ENCODE peak calls at places on chromosome 15, in seven cellular contexts. One of them, this sample, is unnamed.
A peak's percentile ranks its signal among the peaks of the same experiment; 100 is the strongest.

GRCh38 chr15:91803260-91803659 is 50.2 kb upstream of the SLCO3A1 start:
- DNase-seq in H1: no peak
- DNase-seq in HCT116: no peak
- DNase-seq in GM12878: no peak
- DNase-seq in sigmoid colon: no peak
- DNase-seq in stomach: no peak
- DNase-seq in breast epithelium: no peak
- DNase-seq in this sample: no peak

GRCh38 chr15:58724471-58724870 is 25.0 kb downstream of the ADAM10 start:
- DNase-seq in stomach: no peak
- DNase-seq in H1: no peak
- DNase-seq in GM12878: peak; percentile 71
- DNase-seq in breast epithelium: no peak
- DNase-seq in HCT116: no peak
- DNase-seq in sigmoid colon: no peak
- DNase-seq in this sample: no peak

GRCh38 chr15:67835349-67836133 is 4.3 kb downstream of the RNU6-1 start:
- DNase-seq in sigmoid colon: peak; percentile 71
- DNase-seq in H1: peak; percentile 79
- DNase-seq in stomach: no peak
- DNase-seq in breast epithelium: no peak
- DNase-seq in GM12878: no peak
- DNase-seq in HCT116: no peak
- DNase-seq in this sample: no peak

GRCh38 chr15:34679326-34679725 is 75.5 kb downstream of the GJD2 start:
- DNase-seq in GM12878: no peak
- DNase-seq in H1: no peak
- DNase-seq in HCT116: no peak
- DNase-seq in stomach: no peak
- DNase-seq in sigmoid colon: no peak
- DNase-seq in breast epithelium: no peak
- DNase-seq in this sample: no peak

GRCh38 chr15:31476866-31477265 is 150.2 kb downstream of the KLF13 start:
- DNase-seq in GM12878: no peak
- DNase-seq in H1: no peak
- DNase-seq in breast epithelium: no peak
- DNase-seq in sigmoid colon: peak; percentile 28
- DNase-seq in stomach: peak; percentile 17
- DNase-seq in HCT116: no peak
- DNase-seq in this sample: peak; percentile 40

GRCh38 chr15:70153948-70154439 is 56.3 kb upstream of the TLE3 start:
- DNase-seq in H1: no peak
- DNase-seq in breast epithelium: no peak
- DNase-seq in stomach: no peak
- DNase-seq in GM12878: no peak
- DNase-seq in sigmoid colon: no peak
- DNase-seq in HCT116: no peak
- DNase-seq in this sample: no peak

GRCh38 chr15:56598991-56599390 is 134.1 kb upstream of the MNS1 start:
- DNase-seq in HCT116: no peak
- DNase-seq in H1: no peak
- DNase-seq in breast epithelium: no peak
- DNase-seq in stomach: no peak
- DNase-seq in GM12878: no peak
- DNase-seq in sigmoid colon: no peak
- DNase-seq in this sample: no peak

GRCh38 chr15:61621146-61621545 is 392.0 kb upstream of the RORA start:
- DNase-seq in breast epithelium: peak; percentile 32
- DNase-seq in stomach: no peak
- DNase-seq in HCT116: no peak
- DNase-seq in H1: peak; percentile 57
- DNase-seq in GM12878: no peak
- DNase-seq in sigmoid colon: no peak
- DNase-seq in this sample: no peak

GRCh38 chr15:27847775-27848710 is 251.1 kb downstream of the OCA2 start:
- DNase-seq in GM12878: no peak
- DNase-seq in HCT116: no peak
- DNase-seq in H1: no peak
- DNase-seq in breast epithelium: no peak
- DNase-seq in stomach: peak; percentile 9
- DNase-seq in sigmoid colon: no peak
- DNase-seq in this sample: peak; percentile 61

GRCh38 chr15:93929375-93930094 is 301.8 kb upstream of the MCTP2 start:
- DNase-seq in GM12878: no peak
- DNase-seq in breast epithelium: peak; percentile 19
- DNase-seq in HCT116: no peak
- DNase-seq in sigmoid colon: peak; percentile 89
- DNase-seq in H1: no peak
- DNase-seq in stomach: no peak
- DNase-seq in this sample: no peak

GRCh38 chr15:96336643-96337353 is 6.3 kb downstream of the NR2F2 start:
- DNase-seq in sigmoid colon: no peak
- DNase-seq in H1: no peak
- DNase-seq in breast epithelium: peak; percentile 19
- DNase-seq in stomach: no peak
- DNase-seq in HCT116: no peak
- DNase-seq in GM12878: no peak
- DNase-seq in this sample: no peak

GRCh38 chr15:50774450-50774849 is 8.9 kb upstream of the SPPL2A start:
- DNase-seq in HCT116: no peak
- DNase-seq in H1: no peak
- DNase-seq in breast epithelium: no peak
- DNase-seq in stomach: no peak
- DNase-seq in sigmoid colon: no peak
- DNase-seq in GM12878: no peak
- DNase-seq in this sample: no peak
- TF ChIP-seq POLR2AphosphoS5 in HCT116: no peak
- TF ChIP-seq POLR2AphosphoS5 in H1: no peak
- TF ChIP-seq POLR2AphosphoS5 in breast epithelium: no peak
- TF ChIP-seq POLR2AphosphoS5 in stomach: no peak
- TF ChIP-seq POLR2AphosphoS5 in sigmoid colon: no peak
- TF ChIP-seq POLR2AphosphoS5 in GM12878: no peak
- TF ChIP-seq POLR2AphosphoS5 in this sample: no peak

GRCh38 chr15:90560229-90560771 is 30.6 kb downstream of the CRTC3 start:
- DNase-seq in sigmoid colon: peak; percentile 89
- DNase-seq in stomach: no peak
- DNase-seq in GM12878: no peak
- DNase-seq in breast epithelium: peak; percentile 51
- DNase-seq in HCT116: no peak
- DNase-seq in H1: no peak
- DNase-seq in this sample: peak; percentile 81

GRCh38 chr15:90557147-90557546 is 27.4 kb downstream of the CRTC3 start:
- DNase-seq in HCT116: no peak
- DNase-seq in breast epithelium: no peak
- DNase-seq in GM12878: no peak
- DNase-seq in H1: no peak
- DNase-seq in sigmoid colon: no peak
- DNase-seq in stomach: no peak
- DNase-seq in this sample: no peak

GRCh38 chr15:90559119-90559518 is 29.4 kb downstream of the CRTC3 start:
- DNase-seq in H1: no peak
- DNase-seq in breast epithelium: no peak
- DNase-seq in HCT116: no peak
- DNase-seq in sigmoid colon: no peak
- DNase-seq in stomach: no peak
- DNase-seq in GM12878: no peak
- DNase-seq in this sample: no peak

GRCh38 chr15:90557651-90558084 is 27.9 kb downstream of the CRTC3 start:
- DNase-seq in HCT116: no peak
- DNase-seq in H1: no peak
- DNase-seq in sigmoid colon: peak; percentile 95
- DNase-seq in GM12878: no peak
- DNase-seq in stomach: peak; percentile 93
- DNase-seq in breast epithelium: peak; percentile 51
- DNase-seq in this sample: peak; percentile 86

DNA sequence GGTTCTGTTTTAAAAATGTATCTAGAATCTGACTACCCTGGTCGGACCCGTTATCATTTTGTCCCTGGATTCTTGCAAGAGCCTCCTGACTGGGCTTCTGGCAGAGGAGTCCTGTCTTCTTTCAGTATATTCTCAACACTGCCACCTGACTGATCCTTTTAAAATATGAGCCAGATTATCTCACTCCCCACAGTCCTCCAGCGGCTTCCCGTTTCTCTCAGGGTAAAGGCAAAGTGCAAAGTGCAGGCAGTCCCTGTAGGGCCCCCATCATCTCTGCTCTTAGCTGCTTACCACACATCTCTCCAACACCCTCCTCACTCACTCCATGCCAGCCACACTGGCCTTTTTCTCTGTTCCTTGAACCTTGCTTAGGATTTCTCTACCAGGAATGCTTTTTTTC is 28.5 kb downstream of the CRTC3 start:
- DNase-seq in HCT116: no peak
- DNase-seq in GM12878: no peak
- DNase-seq in stomach: no peak
- DNase-seq in sigmoid colon: peak; percentile 77
- DNase-seq in breast epithelium: no peak
- DNase-seq in H1: no peak
- DNase-seq in this sample: no peak
- H3K4me1 ChIP-seq in HCT116: no peaks in the 10 kb centered on the region
- H3K4me1 ChIP-seq in GM12878: peaks cover 26% of the 10 kb centered on the region
- H3K4me1 ChIP-seq in stomach: peaks cover 91% of the 10 kb centered on the region
- H3K4me1 ChIP-seq in sigmoid colon: no peaks in the 10 kb centered on the region
- H3K4me1 ChIP-seq in breast epithelium: peaks cover 18% of the 10 kb centered on the region
- H3K4me1 ChIP-seq in H1: no peaks in the 10 kb centered on the region
- H3K4me1 ChIP-seq in this sample: peaks cover 69% of the 10 kb centered on the region

DNA sequence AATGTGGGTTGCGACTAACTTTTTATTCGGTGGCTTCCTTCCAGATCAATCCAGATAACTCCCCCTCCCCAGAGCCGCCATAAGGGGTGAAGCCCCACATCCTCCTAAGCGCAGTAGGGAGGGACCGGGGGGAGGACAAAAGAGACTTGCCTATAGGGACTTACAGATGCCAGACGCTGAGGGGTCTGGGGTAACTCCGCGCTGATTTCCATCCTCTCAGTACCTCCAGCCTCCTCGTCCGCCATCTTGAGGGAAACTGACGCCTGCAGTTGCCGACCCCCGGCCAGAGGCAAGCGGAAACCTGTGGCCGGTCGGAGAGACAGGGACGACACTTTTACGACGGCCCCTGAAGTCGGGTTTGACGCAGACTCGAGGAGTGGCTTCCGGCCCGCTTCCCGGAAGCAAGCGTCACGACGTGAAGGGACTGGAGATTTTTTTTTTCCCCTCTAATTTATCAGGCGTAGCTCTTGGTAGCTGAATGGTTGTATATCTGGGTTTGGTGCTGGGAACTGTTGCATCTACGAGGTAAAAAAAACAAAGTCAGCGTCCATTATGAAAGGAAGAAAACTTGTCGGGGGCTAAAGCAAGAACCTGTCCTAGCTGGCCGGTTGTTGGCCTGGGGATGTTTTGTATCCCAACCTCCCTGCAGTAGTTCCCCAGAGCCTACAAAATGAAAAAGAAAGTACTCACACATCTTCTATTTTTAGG is at the start of gene UBR1:
- DNase-seq in GM12878: peak; percentile 69
- DNase-seq in stomach: peak; percentile 90
- DNase-seq in HCT116: peak; percentile 87
- DNase-seq in sigmoid colon: peak; percentile 96
- DNase-seq in breast epithelium: peak; percentile 80
- DNase-seq in H1: peak; percentile 85
- DNase-seq in this sample: peak; percentile 94
- TF ChIP-seq POLR2A in GM12878: peak; percentile 84
- TF ChIP-seq POLR2A in stomach: peak; percentile 25
- TF ChIP-seq POLR2A in HCT116: peak; percentile 51
- TF ChIP-seq POLR2A in sigmoid colon: peak; percentile 38
- TF ChIP-seq POLR2A in breast epithelium: peak; percentile 63
- TF ChIP-seq POLR2A in H1: peak; percentile 86
- TF ChIP-seq POLR2A in this sample: peak; percentile 76

GRCh38 chr15:65195542-65196026 is 10.4 kb upstream of the CLPX start:
- DNase-seq in HCT116: no peak
- DNase-seq in stomach: no peak
- DNase-seq in sigmoid colon: peak; percentile 81
- DNase-seq in GM12878: no peak
- DNase-seq in H1: no peak
- DNase-seq in breast epithelium: no peak
- DNase-seq in this sample: no peak
- TF ChIP-seq POLR2AphosphoS5 in HCT116: no peak
- TF ChIP-seq POLR2AphosphoS5 in stomach: no peak
- TF ChIP-seq POLR2AphosphoS5 in sigmoid colon: no peak
- TF ChIP-seq POLR2AphosphoS5 in GM12878: no peak
- TF ChIP-seq POLR2AphosphoS5 in H1: no peak
- TF ChIP-seq POLR2AphosphoS5 in breast epithelium: no peak
- TF ChIP-seq POLR2AphosphoS5 in this sample: no peak

GRCh38 chr15:71251548-71252035 is 136.3 kb downstream of the THSD4 start:
- DNase-seq in sigmoid colon: no peak
- DNase-seq in GM12878: no peak
- DNase-seq in stomach: no peak
- DNase-seq in H1: no peak
- DNase-seq in breast epithelium: no peak
- DNase-seq in HCT116: no peak
- DNase-seq in this sample: no peak
- H3K4me1 ChIP-seq in sigmoid colon: no peaks in the 10 kb centered on the region
- H3K4me1 ChIP-seq in GM12878: no peaks in the 10 kb centered on the region
- H3K4me1 ChIP-seq in stomach: peaks cover 26% of the 10 kb centered on the region
- H3K4me1 ChIP-seq in H1: no peaks in the 10 kb centered on the region
- H3K4me1 ChIP-seq in breast epithelium: no peaks in the 10 kb centered on the region
- H3K4me1 ChIP-seq in HCT116: peaks cover 27% of the 10 kb centered on the region
- H3K4me1 ChIP-seq in this sample: no peaks in the 10 kb centered on the region

This sample was measured in suprapubic skin.